ENCODE peak calls at places on chromosomes 16 and 17, in ten cellular contexts. E, U, N, Z, R, T, M, I, V and D are unnamed samples.

GRCh38 chr17:31391496-31391949 is at the start of gene RAB11FIP4:
- DNase-seq in E (peak; percentile 23), U (no peak), N (no peak), Z (no peak), R (peak; percentile 42), T (no peak), M (no peak), I (peak; percentile 32), V (no peak), D (no peak)

GRCh38 chr17:39626671-39627169 is at the start of gene PPP1R1B:
- DNase-seq in E (no peak), U (peak; percentile 58), N (no peak), Z (no peak), R (no peak), T (peak; percentile 40), M (no peak), I (no peak), V (no peak), D (no peak)

GRCh38 chr17:57975044-57975443 is 13.0 kb downstream of the VEZF1 start:
- DNase-seq in E (no peak), U (no peak), N (no peak), Z (no peak), R (no peak), T (no peak), M (no peak), I (peak; percentile 44), V (no peak), D (peak; percentile 65)

GRCh38 chr16:68273896-68274295 is 9.6 kb downstream of the SLC7A6 start:
- DNase-seq in E (no peak), U (no peak), N (no peak), Z (no peak), R (no peak), T (no peak), M (no peak), I (no peak), V (no peak), D (no peak)

GRCh38 chr17:56824503-56824902 is 9.2 kb downstream of the C17orf67 start:
- DNase-seq in E (no peak), U (no peak), N (no peak), Z (no peak), R (no peak), T (no peak), M (no peak), I (no peak), V (no peak), D (no peak)

GRCh38 chr16:54577566-54578180 is 291.1 kb upstream of the IRX3 start:
- DNase-seq in E (no peak), U (no peak), N (no peak), Z (no peak), R (no peak), T (no peak), M (no peak), I (no peak), V (no peak), D (no peak)

GRCh38 chr17:41058741-41059140 is 1.2 kb downstream of the KRTAP2-3 start:
- DNase-seq in E (no peak), U (no peak), N (no peak), Z (peak; percentile 89), R (no peak), T (no peak), M (no peak), I (no peak), V (no peak), D (no peak)

GRCh38 chr16:46658925-46659324 is 30.1 kb downstream of the VPS35 start:
- DNase-seq in E (no peak), U (peak; percentile 12), N (no peak), Z (no peak), R (no peak), T (no peak), M (no peak), I (peak; percentile 45), V (no peak), D (no peak)

GRCh38 chr17:62882284-62882683 is 74.2 kb upstream of the MARCHF10 start:
- DNase-seq in E (no peak), U (no peak), N (no peak), Z (no peak), R (no peak), T (no peak), M (no peak), I (no peak), V (no peak), D (no peak)

GRCh38 chr16:56886296-56886695 is 21.3 kb downstream of the SLC12A3 start:
- DNase-seq in E (no peak), U (no peak), N (no peak), Z (no peak), R (no peak), T (no peak), M (no peak), I (no peak), V (no peak), D (no peak)

GRCh38 chr17:37191219-37191618 is 184.6 kb upstream of the C17orf78 start:
- DNase-seq in E (no peak), U (no peak), N (no peak), Z (peak; percentile 2), R (no peak), T (no peak), M (no peak), I (no peak), V (no peak), D (no peak)

GRCh38 chr16:73420244-73421040 is 372.5 kb upstream of the ZFHX3 start:
- DNase-seq in E (no peak), U (no peak), N (no peak), Z (peak; percentile 26), R (no peak), T (no peak), M (no peak), I (no peak), V (no peak), D (no peak)

GRCh38 chr17:34579979-34580684 is 750 bp downstream of the TMEM132E start:
- DNase-seq in E (no peak), U (no peak), N (peak; percentile 23), Z (no peak), R (peak; percentile 50), T (peak; percentile 38), M (no peak), I (peak; percentile 55), V (no peak), D (no peak)

GRCh38 chr16:53599548-53599947 is 96.5 kb upstream of the AKTIP start:
- DNase-seq in E (no peak), U (no peak), N (no peak), Z (no peak), R (no peak), T (no peak), M (no peak), I (no peak), V (no peak), D (no peak)

GRCh38 chr17:31100840-31101239 is 6.1 kb downstream of the NF1 start:
- DNase-seq in E (no peak), U (no peak), N (no peak), Z (no peak), R (no peak), T (no peak), M (no peak), I (no peak), V (no peak), D (no peak)

GRCh38 chr16:59213952-59214351 is 479.8 kb upstream of the GOT2 start:
- DNase-seq in E (no peak), U (no peak), N (no peak), Z (no peak), R (no peak), T (no peak), M (no peak), I (no peak), V (no peak), D (no peak)

GRCh38 chr16:87367556-87367955 is 16.0 kb downstream of the FBXO31 start:
- DNase-seq in E (no peak), U (no peak), N (no peak), Z (no peak), R (no peak), T (no peak), M (no peak), I (no peak), V (no peak), D (no peak)

GRCh38 chr17:15651001-15651582 is 31.6 kb upstream of the FBXW10B start:
- DNase-seq in E (no peak), U (peak; percentile 17), N (no peak), Z (peak; percentile 50), R (peak; percentile 12), T (no peak), M (no peak), I (no peak), V (no peak), D (no peak)
- H3K4me3 ChIP-seq in E (peak overlapping the region; percentile 59), U (peak overlapping the region; percentile 48), N (peak overlapping the region; percentile 16), Z (peak overlapping the region; percentile 79), R (peak overlapping the region; percentile 34), T (peak overlapping the region; percentile 13), M (peak overlapping the region; percentile 76), I (peak overlapping the region; percentile 29), V (peak overlapping the region; percentile 70), D (peak overlapping the region; percentile 83)

GRCh38 chr17:55576237-55576998 is 65.2 kb upstream of the SMIM36 start:
- DNase-seq in E (no peak), U (no peak), N (no peak), Z (peak; percentile 87), R (no peak), T (no peak), M (no peak), I (no peak), V (no peak), D (peak; percentile 41)

GRCh38 chr17:55577687-55578086 is 66.4 kb upstream of the SMIM36 start:
- DNase-seq in E (no peak), U (no peak), N (no peak), Z (no peak), R (no peak), T (no peak), M (no peak), I (no peak), V (no peak), D (no peak)

GRCh38 chr17:55580596-55581133 is 69.4 kb upstream of the SMIM36 start:
- DNase-seq in E (no peak), U (no peak), N (no peak), Z (no peak), R (no peak), T (no peak), M (no peak), I (no peak), V (no peak), D (no peak)

GRCh38 chr17:55575058-55575606 is 63.9 kb upstream of the SMIM36 start:
- DNase-seq in E (no peak), U (no peak), N (no peak), Z (no peak), R (no peak), T (no peak), M (no peak), I (no peak), V (no peak), D (no peak)

GRCh38 chr17:55577011-55577586 is 65.8 kb upstream of the SMIM36 start:
- DNase-seq in E (no peak), U (peak; percentile 36), N (no peak), Z (peak; percentile 71), R (no peak), T (no peak), M (no peak), I (no peak), V (no peak), D (peak; percentile 77)
- H3K4me3 ChIP-seq in E (peak overlapping the region; percentile 12), U (peak overlapping the region; percentile 9), N (no peak overlapping the region), Z (peak overlapping the region; percentile 45), R (peak overlapping the region; percentile 23), T (no peak overlapping the region), M (peak overlapping the region; percentile 61), I (no peak overlapping the region), V (peak overlapping the region; percentile 57), D (peak overlapping the region; percentile 32)

GRCh38 chr16:10878328-10878643 is 1.3 kb downstream of the CIITA start:
- DNase-seq in E (no peak), U (no peak), N (no peak), Z (no peak), R (no peak), T (no peak), M (no peak), I (no peak), V (no peak), D (no peak)
- H3K4me3 ChIP-seq in E (peak overlapping the region; percentile 66), U (peak overlapping the region; percentile 45), N (no peak overlapping the region), Z (peak overlapping the region; percentile 66), R (peak overlapping the region; percentile 52), T (peak overlapping the region; percentile 32), M (peak overlapping the region; percentile 80), I (peak overlapping the region; percentile 64), V (peak overlapping the region; percentile 80), D (peak overlapping the region; percentile 51)

GRCh38 chr17:68103148-68103547 is 67.6 kb downstream of the KPNA2 start:
- DNase-seq in E (no peak), U (no peak), N (no peak), Z (no peak), R (no peak), T (no peak), M (no peak), I (no peak), V (no peak), D (no peak)
- H3K4me3 ChIP-seq in E (peak overlapping the region; percentile 80), U (no peak overlapping the region), N (peak overlapping the region; percentile 72), Z (peak overlapping the region; percentile 79), R (peak overlapping the region; percentile 72), T (peak overlapping the region; percentile 84), M (peak overlapping the region; percentile 94), I (no peak overlapping the region), V (peak overlapping the region; percentile 76), D (no peak overlapping the region)